ENCODE peak calls at places on chromosomes 3 and 15, in five cellular contexts. E is AG09319, F is activated T-cell treated with anti-CD3 and anti-CD28 coated beads for 1 hour, B is nephron progenitor cell, M is AG08395. P is an unnamed sample.

GRCh38 chr15:52109559-52110451 is 2.8 kb downstream of the BCL2L10 start:
- DNase-seq in E (no peak), F (no peak), B (no peak), M (no peak), P (no peak)

GRCh38 chr3:40267940-40268707 is 41.4 kb upstream of the EIF1B start:
- DNase-seq in E (peak), F (no peak), B (no peak), M (no peak), P (no peak)

GRCh38 chr3:130835483-130835882 is 58.4 kb upstream of the ATP2C1 start:
- DNase-seq in E (no peak), F (no peak), B (no peak), M (no peak), P (no peak)

GRCh38 chr3:11328196-11328945 is 56.2 kb downstream of the ATG7 start:
- DNase-seq in E (no peak), F (no peak), B (no peak), M (no peak), P (no peak)

GRCh38 chr15:49875392-49875791 is 243.6 kb downstream of the ATP8B4 start:
- DNase-seq in E (no peak), F (no peak), B (no peak), M (no peak), P (no peak)

GRCh38 chr15:72475674-72476073 is 1.5 kb downstream of the ARIH1 start:
- DNase-seq in E (no peak), F (no peak), B (no peak), M (no peak), P (no peak)

GRCh38 chr3:104460477-104461406 is 906.0 kb upstream of the ALCAM start:
- DNase-seq in E (peak), F (no peak), B (no peak), M (peak), P (no peak)

GRCh38 chr3:58963928-58964497 is 85.8 kb downstream of the CFAP20DC start:
- DNase-seq in E (no peak), F (no peak), B (no peak), M (no peak), P (no peak)

GRCh38 chr3:196012481-196012880 is 69.4 kb downstream of the TFRC start:
- DNase-seq in E (no peak), F (no peak), B (no peak), M (no peak), P (no peak)

GRCh38 chr3:57079221-57079831 is 18.9 kb downstream of the SPATA12 start:
- DNase-seq in E (no peak), F (no peak), B (peak), M (peak), P (peak)

GRCh38 chr15:80878242-80878866 is 99.2 kb downstream of the CEMIP start:
- DNase-seq in E (no peak), F (no peak), B (no peak), M (no peak), P (no peak)

GRCh38 chr3:101120039-101120438 is 126.8 kb upstream of the ABI3BP start:
- DNase-seq in E (no peak), F (no peak), B (no peak), M (no peak), P (no peak)

GRCh38 chr3:51371943-51372557 is 13.0 kb upstream of the MANF start:
- DNase-seq in E (peak), F (no peak), B (peak), M (peak), P (peak)

GRCh38 chr3:58059349-58060321 is 51.4 kb downstream of the FLNB start:
- DNase-seq in E (no peak), F (no peak), B (peak), M (peak), P (no peak)

GRCh38 chr3:25257026-25257425 is 171.0 kb upstream of the RARB start:
- DNase-seq in E (no peak), F (no peak), B (no peak), M (no peak), P (no peak)

P was measured in glutamatergic neuron.